ENCODE peak calls at places on chromosomes 2 and 18, in nine cellular contexts. O, Z, P, J, T, A, D, V and H are unnamed samples.

GRCh38 chr2:204027105-204027504 is 90.5 kb downstream of the ICOS start:
- DNase-seq in O (no peak), Z (no peak), P (no peak), J (no peak), T (no peak), A (no peak), D (peak; percentile 44), V (no peak), H (peak; percentile 18)

GRCh38 chr2:180099308-180099707 is 92.2 kb upstream of the CWC22 start:
- DNase-seq in O (no peak), Z (no peak), P (no peak), J (no peak), T (no peak), A (no peak), D (no peak), V (no peak), H (no peak)

GRCh38 chr2:75099521-75099922 is 99.8 kb downstream of the TACR1 start:
- DNase-seq in O (no peak), Z (no peak), P (no peak), J (no peak), T (peak; percentile 51), A (no peak), D (peak; percentile 59), V (no peak), H (no peak)

GRCh38 chr2:237563816-237564215 is 2.6 kb upstream of the PRLH start:
- DNase-seq in O (no peak), Z (no peak), P (no peak), J (no peak), T (peak; percentile 53), A (no peak), D (peak; percentile 12), V (no peak), H (no peak)

GRCh38 chr2:39099311-39099710 is 21.5 kb downstream of the SOS1 start:
- DNase-seq in O (no peak), Z (no peak), P (no peak), J (no peak), T (no peak), A (no peak), D (no peak), V (no peak), H (no peak)

GRCh38 chr18:57436965-57437333 is 1.8 kb downstream of the ONECUT2 start:
- DNase-seq in O (no peak), Z (no peak), P (peak; percentile 51), J (no peak), T (no peak), A (no peak), D (no peak), V (no peak), H (no peak)

GRCh38 chr18:42028232-42028832 is 73.3 kb downstream of the PIK3C3 start:
- DNase-seq in O (peak; percentile 55), Z (no peak), P (peak; percentile 14), J (no peak), T (peak; percentile 53), A (no peak), D (peak; percentile 34), V (no peak), H (no peak)

GRCh38 chr2:46116616-46117015 is 180.6 kb upstream of the EPAS1 start:
- DNase-seq in O (no peak), Z (no peak), P (no peak), J (no peak), T (peak; percentile 43), A (no peak), D (no peak), V (no peak), H (no peak)

GRCh38 chr2:142907653-142908052 is 30.2 kb downstream of the KYNU start:
- DNase-seq in O (no peak), Z (no peak), P (no peak), J (no peak), T (no peak), A (no peak), D (no peak), V (no peak), H (no peak)

GRCh38 chr2:161206491-161207032 is 46.3 kb downstream of the TANK start:
- DNase-seq in O (no peak), Z (no peak), P (no peak), J (no peak), T (peak; percentile 30), A (no peak), D (no peak), V (no peak), H (no peak)

GRCh38 chr2:96267159-96267971 is 1.3 kb downstream of the CIAO1 start:
- DNase-seq in O (peak; percentile 45), Z (peak; percentile 62), P (no peak), J (no peak), T (peak; percentile 54), A (peak; percentile 40), D (peak; percentile 39), V (peak; percentile 36), H (peak; percentile 34)

GRCh38 chr2:81481242-81481993 is 1176.9 kb upstream of the LRRTM1 start:
- DNase-seq in O (peak; percentile 54), Z (no peak), P (peak; percentile 78), J (no peak), T (no peak), A (no peak), D (no peak), V (no peak), H (no peak)

GRCh38 chr2:102034683-102035606 is 43.2 kb downstream of the IL1R2 start:
- DNase-seq in O (no peak), Z (no peak), P (no peak), J (no peak), T (no peak), A (no peak), D (no peak), V (no peak), H (no peak)

GRCh38 chr18:63071566-63072175 is 247.9 kb downstream of the BCL2 start:
- DNase-seq in O (no peak), Z (no peak), P (no peak), J (no peak), T (no peak), A (no peak), D (no peak), V (no peak), H (no peak)

GRCh38 chr2:142756430-142756829 is 121.0 kb upstream of the KYNU start:
- DNase-seq in O (no peak), Z (no peak), P (no peak), J (no peak), T (peak; percentile 32), A (no peak), D (peak; percentile 33), V (no peak), H (no peak)

GRCh38 chr2:144890828-144891227 is 370.9 kb upstream of the ZEB2 start:
- DNase-seq in O (peak; percentile 58), Z (no peak), P (peak; percentile 21), J (no peak), T (peak; percentile 51), A (peak; percentile 17), D (peak; percentile 6), V (no peak), H (no peak)

GRCh38 chr2:215696998-215697397 is 261.1 kb upstream of the FN1 start:
- DNase-seq in O (no peak), Z (no peak), P (no peak), J (no peak), T (no peak), A (no peak), D (no peak), V (no peak), H (no peak)

GRCh38 chr2:169363570-169364150 is 1.3 kb upstream of the LRP2 start:
- DNase-seq in O (peak; percentile 47), Z (peak; percentile 65), P (no peak), J (peak; percentile 12), T (peak; percentile 16), A (peak; percentile 52), D (peak; percentile 13), V (peak; percentile 14), H (no peak)